ENCODE peak calls at places on chromosomes 7 and 10, in four cellular contexts. One of them, this sample, is unnamed.
A peak's percentile ranks its signal among the peaks of the same experiment; 100 is the strongest.

GRCh38 chr7:726084-726853 is at the start of gene DNAAF5:
- DNase-seq in IMR-90: peak; percentile 81
- DNase-seq in mesendoderm: peak; percentile 91
- DNase-seq in H9: peak; percentile 88
- DNase-seq in this sample: peak; percentile 82

GRCh38 chr10:113756940-113757543 is 5.6 kb downstream of the PLEKHS1 start:
- DNase-seq in IMR-90: no peak
- DNase-seq in mesendoderm: no peak
- DNase-seq in H9: no peak
- DNase-seq in this sample: no peak

GRCh38 chr10:122342293-122343134 is 32.0 kb upstream of the PLEKHA1 start:
- DNase-seq in H9: no peak
- DNase-seq in mesendoderm: peak; percentile 58
- DNase-seq in IMR-90: peak; percentile 51
- DNase-seq in this sample: peak; percentile 46

GRCh38 chr10:108911814-108912541 is 1011.3 kb downstream of the XPNPEP1 start:
- DNase-seq in H9: peak; percentile 95
- DNase-seq in mesendoderm: peak; percentile 96
- DNase-seq in IMR-90: peak; percentile 51
- DNase-seq in this sample: peak; percentile 84

GRCh38 chr10:107733328-107733727 is 568.8 kb upstream of the SORCS1 start:
- DNase-seq in mesendoderm: no peak
- DNase-seq in H9: no peak
- DNase-seq in IMR-90: peak; percentile 33
- DNase-seq in this sample: no peak

GRCh38 chr10:17409170-17409733 is 45.1 kb downstream of the ST8SIA6 start:
- DNase-seq in H9: no peak
- DNase-seq in IMR-90: peak; percentile 5
- DNase-seq in mesendoderm: peak; percentile 37
- DNase-seq in this sample: no peak

GRCh38 chr7:135441791-135442190 is 68.1 kb downstream of the CNOT4 start:
- DNase-seq in IMR-90: peak; percentile 73
- DNase-seq in mesendoderm: no peak
- DNase-seq in H9: no peak
- DNase-seq in this sample: no peak

GRCh38 chr10:123556049-123556448 is 110.1 kb upstream of the GPR26 start:
- DNase-seq in IMR-90: no peak
- DNase-seq in mesendoderm: no peak
- DNase-seq in H9: no peak
- DNase-seq in this sample: no peak

GRCh38 chr10:30027057-30028005 is 32.1 kb downstream of the JCAD start:
- DNase-seq in H9: peak; percentile 72
- DNase-seq in mesendoderm: peak; percentile 71
- DNase-seq in IMR-90: no peak
- DNase-seq in this sample: no peak

GRCh38 chr7:44965441-44965903 is 13.3 kb downstream of the MYO1G start:
- DNase-seq in H9: peak; percentile 17
- DNase-seq in mesendoderm: no peak
- DNase-seq in IMR-90: no peak
- DNase-seq in this sample: no peak

GRCh38 chr10:97321032-97321806 is 2.1 kb downstream of the FRAT1 start:
- DNase-seq in IMR-90: no peak
- DNase-seq in H9: peak; percentile 64
- DNase-seq in mesendoderm: peak; percentile 53
- DNase-seq in this sample: no peak

GRCh38 chr7:111080495-111081105 is 10.3 kb upstream of the LRRN3 start:
- DNase-seq in IMR-90: no peak
- DNase-seq in H9: no peak
- DNase-seq in mesendoderm: no peak
- DNase-seq in this sample: no peak
- H3K9ac ChIP-seq in IMR-90: no peak overlapping the region
- H3K9ac ChIP-seq in H9: no peak overlapping the region
- H3K9ac ChIP-seq in mesendoderm: no peak overlapping the region
- H3K9ac ChIP-seq in this sample: no peak overlapping the region

DNA sequence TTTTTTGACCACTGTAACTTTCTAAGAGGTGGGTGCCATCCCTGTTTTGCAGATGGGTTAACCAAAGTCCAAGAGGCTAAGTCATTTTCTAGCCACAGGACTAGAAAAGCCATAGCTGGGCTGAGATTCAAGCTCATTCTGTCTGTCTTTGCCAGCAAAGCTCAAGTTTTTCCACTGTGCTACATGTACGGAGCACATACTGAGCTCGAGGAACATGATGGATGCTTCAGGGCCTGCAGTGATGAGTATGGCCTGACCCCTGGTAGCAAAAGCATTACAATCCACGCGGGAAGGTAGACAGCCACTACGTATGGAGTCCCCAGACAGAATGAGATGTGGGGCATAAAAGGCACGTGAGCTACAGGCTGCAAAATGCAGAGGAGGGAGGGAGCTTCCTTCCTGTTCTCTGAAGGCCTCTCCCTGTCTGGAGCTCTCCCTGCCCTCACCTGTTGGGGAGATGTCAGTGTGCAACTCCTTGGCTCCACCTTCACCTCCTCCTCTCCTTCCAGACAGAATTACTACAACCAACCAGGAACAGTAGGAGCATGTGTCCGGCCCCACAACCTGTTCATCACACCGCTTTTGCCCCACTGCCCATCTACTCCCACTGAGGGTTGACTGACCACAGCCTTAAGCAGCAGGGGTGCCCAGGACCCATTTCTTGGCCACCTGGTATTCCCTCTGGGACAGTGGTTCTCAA is 16.4 kb downstream of the ITPRIP start:
- DNase-seq in mesendoderm: no peak
- DNase-seq in IMR-90: no peak
- DNase-seq in H9: no peak
- DNase-seq in this sample: no peak
- H2BK15ac ChIP-seq in mesendoderm: no peak overlapping the region
- H2BK15ac ChIP-seq in IMR-90: no peak overlapping the region
- H2BK15ac ChIP-seq in H9: no peak overlapping the region
- H2BK15ac ChIP-seq in this sample: no peak overlapping the region

DNA sequence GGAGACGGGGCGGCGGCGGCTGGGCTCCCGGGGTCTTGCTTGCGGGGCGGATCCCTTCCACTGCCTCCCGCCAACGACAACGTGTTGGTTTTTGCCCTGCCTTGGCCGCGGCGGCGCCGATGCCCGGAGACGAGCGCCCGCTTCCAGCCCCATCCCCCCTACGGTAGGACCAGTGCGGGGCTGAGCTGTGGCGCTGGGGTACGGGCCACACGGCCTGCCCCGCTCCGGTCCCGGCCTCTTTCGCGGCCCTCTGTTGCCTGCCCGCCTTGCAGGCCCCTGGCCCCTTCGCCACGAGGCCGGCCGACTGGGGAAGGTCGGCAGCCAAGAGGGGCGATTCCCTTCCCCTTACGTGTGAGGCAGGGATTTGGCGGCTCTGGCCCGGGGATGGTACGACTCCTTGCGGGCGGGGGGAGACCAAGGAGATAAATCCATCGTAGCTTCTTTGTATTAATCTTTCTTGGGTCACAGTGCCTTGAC is 488 bp downstream of the EIF4H start:
- DNase-seq in H9: peak; percentile 36
- DNase-seq in mesendoderm: peak; percentile 76
- DNase-seq in IMR-90: peak; percentile 51
- DNase-seq in this sample: peak; percentile 74
- H3K9ac ChIP-seq in H9: peak overlapping the region; percentile 93
- H3K9ac ChIP-seq in mesendoderm: peak overlapping the region; percentile 99
- H3K9ac ChIP-seq in IMR-90: peak overlapping the region; percentile 94
- H3K9ac ChIP-seq in this sample: peak overlapping the region; percentile 94

GRCh38 chr7:90320801-90321494 is at the start of gene FAM237B:
- DNase-seq in H9: peak; percentile 49
- DNase-seq in IMR-90: no peak
- DNase-seq in mesendoderm: peak; percentile 21
- DNase-seq in this sample: peak; percentile 5
- H2BK15ac ChIP-seq in H9: no peak within 1 kb of the TSS
- H2BK15ac ChIP-seq in IMR-90: no peak within 1 kb of the TSS
- H2BK15ac ChIP-seq in mesendoderm: no peak within 1 kb of the TSS
- H2BK15ac ChIP-seq in this sample: no peak within 1 kb of the TSS

GRCh38 chr10:4048245-4048864 is 263.3 kb upstream of the KLF6 start:
- DNase-seq in mesendoderm: no peak
- DNase-seq in H9: no peak
- DNase-seq in IMR-90: no peak
- DNase-seq in this sample: no peak

GRCh38 chr10:4050061-4050460 is 265.1 kb upstream of the KLF6 start:
- DNase-seq in H9: no peak
- DNase-seq in mesendoderm: no peak
- DNase-seq in IMR-90: no peak
- DNase-seq in this sample: no peak

GRCh38 chr10:4051011-4051407 is 266.0 kb upstream of the KLF6 start:
- DNase-seq in mesendoderm: no peak
- DNase-seq in H9: no peak
- DNase-seq in IMR-90: peak; percentile 58
- DNase-seq in this sample: peak; percentile 66

GRCh38 chr10:4053940-4054339 is 268.9 kb upstream of the KLF6 start:
- DNase-seq in mesendoderm: no peak
- DNase-seq in IMR-90: no peak
- DNase-seq in H9: no peak
- DNase-seq in this sample: peak; percentile 51

DNA sequence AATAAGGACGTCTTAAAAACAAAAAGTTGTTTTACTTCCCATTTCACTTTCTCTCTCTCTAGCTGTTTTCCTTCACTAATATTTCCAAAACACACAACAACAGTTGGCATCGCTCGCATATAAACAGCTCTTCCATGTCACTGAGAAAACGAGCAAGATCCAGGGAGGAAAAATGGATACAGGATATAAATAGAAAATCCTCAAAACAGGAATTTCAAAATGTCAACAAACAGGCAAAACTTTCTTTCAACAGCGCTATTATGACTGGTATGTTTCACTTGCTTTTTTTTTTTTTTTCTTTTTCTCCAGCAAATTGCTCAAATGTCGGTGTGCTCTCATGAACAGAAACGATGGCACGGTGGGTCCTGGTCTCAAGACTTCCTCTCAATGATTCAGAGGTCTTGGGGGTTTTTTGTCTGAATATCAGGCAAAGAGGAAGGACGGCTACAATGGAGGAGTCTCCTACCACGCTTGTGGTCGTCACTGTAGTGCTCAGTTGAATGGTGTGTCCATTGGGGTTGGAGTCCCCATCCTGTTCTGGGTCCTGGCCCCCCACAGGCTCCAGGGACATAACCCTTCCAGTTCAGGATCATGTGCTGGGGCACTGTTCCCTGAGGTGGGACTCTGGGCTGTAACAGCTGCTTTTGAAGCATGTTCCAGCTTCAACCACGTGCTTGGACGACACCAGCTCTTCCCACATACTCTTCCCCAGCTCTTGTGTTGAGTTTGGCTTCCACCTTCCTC is 266.6 kb upstream of the KLF6 start:
- DNase-seq in H9: no peak
- DNase-seq in mesendoderm: no peak
- DNase-seq in IMR-90: no peak
- DNase-seq in this sample: peak; percentile 43
- H3K9ac ChIP-seq in H9: no peak overlapping the region
- H3K9ac ChIP-seq in mesendoderm: no peak overlapping the region
- H3K9ac ChIP-seq in IMR-90: peak overlapping the region; percentile 29
- H3K9ac ChIP-seq in this sample: peak overlapping the region; percentile 75

GRCh38 chr7:47819054-47819920 is 129.0 kb downstream of the PKD1L1 start:
- DNase-seq in mesendoderm: peak; percentile 53
- DNase-seq in IMR-90: peak; percentile 82
- DNase-seq in H9: no peak
- DNase-seq in this sample: peak; percentile 80
- H2BK15ac ChIP-seq in mesendoderm: no peak overlapping the region
- H2BK15ac ChIP-seq in IMR-90: peak overlapping the region; percentile 23
- H2BK15ac ChIP-seq in H9: no peak overlapping the region
- H2BK15ac ChIP-seq in this sample: no peak overlapping the region

DNA sequence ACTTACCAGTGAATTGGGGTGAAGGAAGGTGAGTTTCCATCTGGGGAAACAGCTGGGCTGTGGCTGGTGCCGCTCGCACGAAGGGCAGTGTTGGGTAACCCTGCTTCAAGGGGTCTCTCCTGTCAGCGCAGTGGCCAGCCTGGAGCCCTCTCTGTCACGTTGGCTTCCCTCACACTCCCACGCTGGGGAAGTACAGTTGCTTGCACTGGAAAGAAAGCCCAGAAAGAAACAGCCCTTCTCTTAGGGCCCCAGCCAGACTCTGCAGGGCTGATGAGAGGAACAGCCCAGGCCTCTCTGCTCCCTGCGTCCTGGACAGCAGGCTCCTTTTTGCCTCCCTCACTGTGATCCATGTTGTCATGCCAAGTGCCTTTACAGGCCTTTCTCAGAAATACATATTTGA is 40.3 kb upstream of the TRIM8 start:
- DNase-seq in IMR-90: peak; percentile 52
- DNase-seq in mesendoderm: no peak
- DNase-seq in H9: no peak
- DNase-seq in this sample: peak; percentile 68
- H3K9ac ChIP-seq in IMR-90: peak overlapping the region; percentile 29
- H3K9ac ChIP-seq in mesendoderm: no peak overlapping the region
- H3K9ac ChIP-seq in H9: no peak overlapping the region
- H3K9ac ChIP-seq in this sample: peak overlapping the region; percentile 83

GRCh38 chr10:100890141-100890695 is 22.5 kb upstream of the SLF2 start:
- DNase-seq in mesendoderm: no peak
- DNase-seq in H9: peak; percentile 3
- DNase-seq in IMR-90: no peak
- DNase-seq in this sample: no peak

GRCh38 chr10:100888957-100889356 is 23.8 kb upstream of the SLF2 start:
- DNase-seq in H9: peak; percentile 11
- DNase-seq in mesendoderm: peak; percentile 34
- DNase-seq in IMR-90: no peak
- DNase-seq in this sample: no peak

GRCh38 chr10:100887761-100888296 is 24.9 kb upstream of the SLF2 start:
- DNase-seq in H9: peak; percentile 30
- DNase-seq in mesendoderm: no peak
- DNase-seq in IMR-90: no peak
- DNase-seq in this sample: no peak

GRCh38 chr10:100889546-100889945 is 23.2 kb upstream of the SLF2 start:
- DNase-seq in mesendoderm: no peak
- DNase-seq in H9: peak; percentile 21
- DNase-seq in IMR-90: no peak
- DNase-seq in this sample: no peak

GRCh38 chr10:100890696-100891271 is 22.0 kb upstream of the SLF2 start:
- DNase-seq in mesendoderm: peak; percentile 61
- DNase-seq in IMR-90: peak; percentile 98
- DNase-seq in H9: no peak
- DNase-seq in this sample: peak; percentile 97
- H2BK15ac ChIP-seq in mesendoderm: no peak overlapping the region
- H2BK15ac ChIP-seq in IMR-90: peak overlapping the region; percentile 56
- H2BK15ac ChIP-seq in H9: no peak overlapping the region
- H2BK15ac ChIP-seq in this sample: no peak overlapping the region

GRCh38 chr7:157431951-157432540 is 95.2 kb downstream of the DNAJB6 start:
- DNase-seq in mesendoderm: no peak
- DNase-seq in H9: no peak
- DNase-seq in IMR-90: no peak
- DNase-seq in this sample: no peak
- H3K9ac ChIP-seq in mesendoderm: no peak overlapping the region
- H3K9ac ChIP-seq in H9: no peak overlapping the region
- H3K9ac ChIP-seq in IMR-90: no peak overlapping the region
- H3K9ac ChIP-seq in this sample: peak overlapping the region; percentile 75

GRCh38 chr7:49074538-49074937 is 150.2 kb downstream of the CDC14C start:
- DNase-seq in IMR-90: no peak
- DNase-seq in mesendoderm: no peak
- DNase-seq in H9: no peak
- DNase-seq in this sample: no peak
- H2BK15ac ChIP-seq in IMR-90: no peak overlapping the region
- H2BK15ac ChIP-seq in mesendoderm: no peak overlapping the region
- H2BK15ac ChIP-seq in H9: no peak overlapping the region
- H2BK15ac ChIP-seq in this sample: no peak overlapping the region